ENCODE peak calls at places on chromosome 7, in eight cellular contexts. One of them, this sample, is unnamed.

GRCh38 chr7:130974794-130975193 is 240.8 kb upstream of the KLF14 start:
- DNase-seq in IMR-90: no peak
- DNase-seq in heart right ventricle: no peak
- DNase-seq in cardiac fibroblast: no peak
- DNase-seq in heart left ventricle: no peak
- DNase-seq in coronary artery: no peak
- DNase-seq in left ventricle myocardium inferior: no peak
- DNase-seq in fibroblast of villous mesenchyme: no peak
- DNase-seq in this sample: no peak

GRCh38 chr7:21568762-21569161 is 25.9 kb downstream of the DNAH11 start:
- DNase-seq in cardiac fibroblast: peak; percentile 15
- DNase-seq in IMR-90: no peak
- DNase-seq in fibroblast of villous mesenchyme: peak; percentile 5
- DNase-seq in left ventricle myocardium inferior: no peak
- DNase-seq in coronary artery: no peak
- DNase-seq in heart right ventricle: no peak
- DNase-seq in heart left ventricle: no peak
- DNase-seq in this sample: peak; percentile 36

GRCh38 chr7:105387621-105388372 is 924 bp downstream of the SRPK2 start:
- DNase-seq in fibroblast of villous mesenchyme: peak; percentile 61
- DNase-seq in left ventricle myocardium inferior: peak; percentile 67
- DNase-seq in cardiac fibroblast: peak; percentile 42
- DNase-seq in IMR-90: peak; percentile 28
- DNase-seq in coronary artery: peak; percentile 77
- DNase-seq in heart right ventricle: peak; percentile 53
- DNase-seq in heart left ventricle: peak; percentile 73
- DNase-seq in this sample: peak; percentile 55

GRCh38 chr7:95476904-95477594 is 8.7 kb upstream of the ASB4 start:
- DNase-seq in fibroblast of villous mesenchyme: peak; percentile 73
- DNase-seq in heart right ventricle: peak; percentile 45
- DNase-seq in IMR-90: peak; percentile 69
- DNase-seq in left ventricle myocardium inferior: peak; percentile 29
- DNase-seq in heart left ventricle: no peak
- DNase-seq in cardiac fibroblast: peak; percentile 87
- DNase-seq in coronary artery: no peak
- DNase-seq in this sample: peak; percentile 89

GRCh38 chr7:142438235-142438922 is 180.5 kb upstream of the PRSS58 start:
- DNase-seq in left ventricle myocardium inferior: no peak
- DNase-seq in coronary artery: no peak
- DNase-seq in cardiac fibroblast: peak; percentile 63
- DNase-seq in IMR-90: peak; percentile 64
- DNase-seq in heart right ventricle: no peak
- DNase-seq in heart left ventricle: peak; percentile 56
- DNase-seq in fibroblast of villous mesenchyme: peak; percentile 56
- DNase-seq in this sample: peak; percentile 79

GRCh38 chr7:21507627-21508343 is 35.1 kb upstream of the DNAH11 start:
- DNase-seq in IMR-90: peak; percentile 42
- DNase-seq in heart right ventricle: peak; percentile 16
- DNase-seq in heart left ventricle: no peak
- DNase-seq in coronary artery: no peak
- DNase-seq in left ventricle myocardium inferior: no peak
- DNase-seq in cardiac fibroblast: peak; percentile 67
- DNase-seq in fibroblast of villous mesenchyme: peak; percentile 55
- DNase-seq in this sample: peak; percentile 71

GRCh38 chr7:3520206-3520605 is 219.2 kb downstream of the SDK1 start:
- DNase-seq in left ventricle myocardium inferior: no peak
- DNase-seq in cardiac fibroblast: no peak
- DNase-seq in heart left ventricle: no peak
- DNase-seq in IMR-90: no peak
- DNase-seq in fibroblast of villous mesenchyme: no peak
- DNase-seq in coronary artery: no peak
- DNase-seq in heart right ventricle: no peak
- DNase-seq in this sample: peak; percentile 6

GRCh38 chr7:29236071-29236580 is 41.6 kb downstream of the CHN2 start:
- DNase-seq in fibroblast of villous mesenchyme: no peak
- DNase-seq in heart left ventricle: no peak
- DNase-seq in cardiac fibroblast: no peak
- DNase-seq in IMR-90: no peak
- DNase-seq in coronary artery: no peak
- DNase-seq in heart right ventricle: no peak
- DNase-seq in left ventricle myocardium inferior: no peak
- DNase-seq in this sample: no peak

GRCh38 chr7:81484266-81484665 is 285.6 kb downstream of the HGF start:
- DNase-seq in heart left ventricle: peak; percentile 68
- DNase-seq in coronary artery: no peak
- DNase-seq in IMR-90: peak; percentile 86
- DNase-seq in heart right ventricle: peak; percentile 61
- DNase-seq in fibroblast of villous mesenchyme: peak; percentile 73
- DNase-seq in left ventricle myocardium inferior: peak; percentile 37
- DNase-seq in cardiac fibroblast: peak; percentile 88
- DNase-seq in this sample: peak; percentile 91

GRCh38 chr7:5077740-5078139 is 32.1 kb downstream of the RBAK start:
- DNase-seq in heart right ventricle: no peak
- DNase-seq in left ventricle myocardium inferior: no peak
- DNase-seq in fibroblast of villous mesenchyme: no peak
- DNase-seq in heart left ventricle: no peak
- DNase-seq in cardiac fibroblast: no peak
- DNase-seq in coronary artery: no peak
- DNase-seq in IMR-90: peak; percentile 7
- DNase-seq in this sample: peak; percentile 46

GRCh38 chr7:19619122-19619521 is 89.7 kb downstream of the POLR1F start:
- DNase-seq in left ventricle myocardium inferior: no peak
- DNase-seq in IMR-90: no peak
- DNase-seq in coronary artery: no peak
- DNase-seq in heart right ventricle: no peak
- DNase-seq in heart left ventricle: no peak
- DNase-seq in fibroblast of villous mesenchyme: peak; percentile 24
- DNase-seq in cardiac fibroblast: peak; percentile 45
- DNase-seq in this sample: peak; percentile 65

GRCh38 chr7:19620470-19620869 is 88.4 kb downstream of the POLR1F start:
- DNase-seq in cardiac fibroblast: peak; percentile 62
- DNase-seq in IMR-90: no peak
- DNase-seq in left ventricle myocardium inferior: no peak
- DNase-seq in coronary artery: no peak
- DNase-seq in heart left ventricle: no peak
- DNase-seq in fibroblast of villous mesenchyme: peak; percentile 16
- DNase-seq in heart right ventricle: no peak
- DNase-seq in this sample: peak; percentile 68

GRCh38 chr7:19623676-19624075 is 85.2 kb downstream of the POLR1F start:
- DNase-seq in cardiac fibroblast: peak; percentile 33
- DNase-seq in IMR-90: no peak
- DNase-seq in left ventricle myocardium inferior: no peak
- DNase-seq in fibroblast of villous mesenchyme: no peak
- DNase-seq in heart right ventricle: no peak
- DNase-seq in coronary artery: no peak
- DNase-seq in heart left ventricle: no peak
- DNase-seq in this sample: peak; percentile 33

GRCh38 chr7:19617921-19618320 is 90.9 kb downstream of the POLR1F start:
- DNase-seq in fibroblast of villous mesenchyme: peak; percentile 64
- DNase-seq in coronary artery: no peak
- DNase-seq in heart left ventricle: no peak
- DNase-seq in heart right ventricle: no peak
- DNase-seq in IMR-90: no peak
- DNase-seq in cardiac fibroblast: peak; percentile 29
- DNase-seq in left ventricle myocardium inferior: no peak
- DNase-seq in this sample: peak; percentile 42

GRCh38 chr7:19621740-19622139 is 87.1 kb downstream of the POLR1F start:
- DNase-seq in left ventricle myocardium inferior: no peak
- DNase-seq in fibroblast of villous mesenchyme: peak; percentile 24
- DNase-seq in cardiac fibroblast: peak; percentile 61
- DNase-seq in IMR-90: peak; percentile 0
- DNase-seq in coronary artery: no peak
- DNase-seq in heart right ventricle: no peak
- DNase-seq in heart left ventricle: no peak
- DNase-seq in this sample: peak; percentile 76
- TF ChIP-seq CTCF in left ventricle myocardium inferior: no peak
- TF ChIP-seq CTCF in fibroblast of villous mesenchyme: no peak
- TF ChIP-seq CTCF in cardiac fibroblast: no peak
- TF ChIP-seq CTCF in IMR-90: no peak
- TF ChIP-seq CTCF in coronary artery: no peak
- TF ChIP-seq CTCF in heart right ventricle: no peak
- TF ChIP-seq CTCF in heart left ventricle: no peak
- TF ChIP-seq CTCF in this sample: peak; percentile 42

GRCh38 chr7:87154166-87154565 is 1.9 kb downstream of the DMTF1 start:
- DNase-seq in cardiac fibroblast: no peak
- DNase-seq in left ventricle myocardium inferior: no peak
- DNase-seq in fibroblast of villous mesenchyme: no peak
- DNase-seq in IMR-90: no peak
- DNase-seq in heart left ventricle: no peak
- DNase-seq in coronary artery: no peak
- DNase-seq in heart right ventricle: no peak
- DNase-seq in this sample: no peak

GRCh38 chr7:87154569-87154968 is 2.3 kb downstream of the DMTF1 start:
- DNase-seq in heart left ventricle: no peak
- DNase-seq in cardiac fibroblast: no peak
- DNase-seq in IMR-90: no peak
- DNase-seq in left ventricle myocardium inferior: no peak
- DNase-seq in fibroblast of villous mesenchyme: no peak
- DNase-seq in heart right ventricle: no peak
- DNase-seq in coronary artery: no peak
- DNase-seq in this sample: no peak

GRCh38 chr7:87155788-87156187 is 3.5 kb downstream of the DMTF1 start:
- DNase-seq in coronary artery: no peak
- DNase-seq in fibroblast of villous mesenchyme: no peak
- DNase-seq in heart left ventricle: no peak
- DNase-seq in heart right ventricle: no peak
- DNase-seq in IMR-90: peak; percentile 15
- DNase-seq in left ventricle myocardium inferior: no peak
- DNase-seq in cardiac fibroblast: peak; percentile 17
- DNase-seq in this sample: no peak

GRCh38 chr7:87159538-87159937 is 7.3 kb downstream of the DMTF1 start:
- DNase-seq in heart right ventricle: no peak
- DNase-seq in IMR-90: no peak
- DNase-seq in coronary artery: no peak
- DNase-seq in left ventricle myocardium inferior: no peak
- DNase-seq in heart left ventricle: no peak
- DNase-seq in cardiac fibroblast: peak; percentile 3
- DNase-seq in fibroblast of villous mesenchyme: no peak
- DNase-seq in this sample: no peak

GRCh38 chr7:87156709-87157108 is 4.5 kb downstream of the DMTF1 start:
- DNase-seq in fibroblast of villous mesenchyme: peak; percentile 30
- DNase-seq in left ventricle myocardium inferior: no peak
- DNase-seq in heart left ventricle: no peak
- DNase-seq in cardiac fibroblast: peak; percentile 32
- DNase-seq in heart right ventricle: no peak
- DNase-seq in IMR-90: peak; percentile 60
- DNase-seq in coronary artery: no peak
- DNase-seq in this sample: no peak
- H3K4me3 ChIP-seq in fibroblast of villous mesenchyme: no peak overlapping the region
- H3K4me3 ChIP-seq in left ventricle myocardium inferior: no peak overlapping the region
- H3K4me3 ChIP-seq in heart left ventricle: no peak overlapping the region
- H3K4me3 ChIP-seq in cardiac fibroblast: no peak overlapping the region
- H3K4me3 ChIP-seq in heart right ventricle: no peak overlapping the region
- H3K4me3 ChIP-seq in IMR-90: no peak overlapping the region
- H3K4me3 ChIP-seq in coronary artery: peak overlapping the region; percentile 76
- H3K4me3 ChIP-seq in this sample: no peak overlapping the region

DNA sequence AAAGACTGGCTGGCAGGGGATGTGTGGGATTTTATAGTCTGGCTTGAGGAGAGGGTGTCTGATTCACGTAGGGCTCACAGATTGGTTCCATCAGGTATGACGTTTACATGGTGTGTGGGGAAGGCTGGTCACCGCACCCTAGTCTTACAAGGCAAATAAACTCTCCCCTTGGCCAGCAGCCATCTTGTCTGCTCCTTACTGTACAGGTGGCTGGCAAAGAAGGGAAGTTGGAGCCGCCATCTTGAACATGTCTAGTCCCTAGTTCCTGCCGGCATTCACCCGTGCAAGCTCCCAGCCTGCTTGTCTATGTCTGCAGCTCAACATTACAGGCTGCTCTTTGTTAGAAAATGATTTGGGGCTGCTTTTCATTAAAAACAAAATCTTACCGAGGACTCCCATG is 97.6 kb downstream of the RAMP3 start:
- DNase-seq in heart left ventricle: no peak
- DNase-seq in fibroblast of villous mesenchyme: no peak
- DNase-seq in left ventricle myocardium inferior: no peak
- DNase-seq in IMR-90: no peak
- DNase-seq in coronary artery: no peak
- DNase-seq in heart right ventricle: no peak
- DNase-seq in cardiac fibroblast: no peak
- DNase-seq in this sample: no peak
- TF ChIP-seq CTCF in heart left ventricle: no peak
- TF ChIP-seq CTCF in fibroblast of villous mesenchyme: no peak
- TF ChIP-seq CTCF in left ventricle myocardium inferior: no peak
- TF ChIP-seq CTCF in IMR-90: no peak
- TF ChIP-seq CTCF in coronary artery: no peak
- TF ChIP-seq CTCF in heart right ventricle: no peak
- TF ChIP-seq CTCF in cardiac fibroblast: no peak
- TF ChIP-seq CTCF in this sample: no peak

GRCh38 chr7:36083626-36084380 is 69.3 kb upstream of the EEPD1 start:
- DNase-seq in cardiac fibroblast: no peak
- DNase-seq in heart left ventricle: no peak
- DNase-seq in coronary artery: peak; percentile 21
- DNase-seq in IMR-90: no peak
- DNase-seq in left ventricle myocardium inferior: no peak
- DNase-seq in fibroblast of villous mesenchyme: no peak
- DNase-seq in heart right ventricle: no peak
- DNase-seq in this sample: no peak

GRCh38 chr7:36086571-36086970 is 66.5 kb upstream of the EEPD1 start:
- DNase-seq in left ventricle myocardium inferior: no peak
- DNase-seq in heart right ventricle: no peak
- DNase-seq in heart left ventricle: no peak
- DNase-seq in IMR-90: no peak
- DNase-seq in coronary artery: no peak
- DNase-seq in fibroblast of villous mesenchyme: no peak
- DNase-seq in cardiac fibroblast: no peak
- DNase-seq in this sample: no peak

GRCh38 chr7:36085096-36085495 is 68.0 kb upstream of the EEPD1 start:
- DNase-seq in coronary artery: no peak
- DNase-seq in left ventricle myocardium inferior: no peak
- DNase-seq in heart left ventricle: no peak
- DNase-seq in cardiac fibroblast: no peak
- DNase-seq in heart right ventricle: no peak
- DNase-seq in fibroblast of villous mesenchyme: no peak
- DNase-seq in IMR-90: no peak
- DNase-seq in this sample: no peak

GRCh38 chr7:36082910-36083309 is 70.1 kb upstream of the EEPD1 start:
- DNase-seq in heart left ventricle: no peak
- DNase-seq in coronary artery: peak; percentile 62
- DNase-seq in IMR-90: no peak
- DNase-seq in heart right ventricle: no peak
- DNase-seq in left ventricle myocardium inferior: no peak
- DNase-seq in cardiac fibroblast: no peak
- DNase-seq in fibroblast of villous mesenchyme: no peak
- DNase-seq in this sample: peak; percentile 20

DNA sequence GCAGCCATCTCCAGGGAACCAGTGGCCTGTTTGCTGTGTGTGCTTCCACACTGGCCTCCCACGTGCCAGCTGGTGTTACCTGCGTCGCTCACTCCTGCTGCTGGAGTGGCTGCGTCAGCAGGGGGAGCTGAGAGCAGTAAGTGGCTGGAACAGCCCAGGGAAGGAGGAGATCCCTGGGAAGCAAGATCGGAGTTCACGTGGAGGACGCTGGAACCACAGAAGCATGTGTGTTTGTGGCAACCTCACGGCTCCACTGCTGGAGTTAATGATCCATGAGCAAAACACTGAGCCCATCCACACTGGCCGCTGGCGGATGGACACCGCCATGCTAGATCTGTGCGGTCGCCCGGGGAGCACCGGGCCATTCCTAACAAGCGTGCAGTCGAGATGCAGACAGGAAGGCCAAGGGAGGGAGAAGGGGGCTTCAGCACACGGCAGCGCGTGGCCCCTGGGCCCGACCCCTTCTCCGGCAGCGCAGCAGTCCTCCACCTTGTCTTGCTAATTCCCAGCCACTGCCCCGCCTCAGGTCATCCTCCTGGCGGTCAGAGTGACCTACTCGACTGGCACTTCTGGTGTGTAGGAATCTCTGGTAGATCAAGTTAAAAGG is 68.5 kb upstream of the EEPD1 start:
- DNase-seq in heart left ventricle: no peak
- DNase-seq in IMR-90: peak; percentile 41
- DNase-seq in coronary artery: peak; percentile 69
- DNase-seq in left ventricle myocardium inferior: no peak
- DNase-seq in heart right ventricle: peak; percentile 32
- DNase-seq in fibroblast of villous mesenchyme: peak; percentile 58
- DNase-seq in cardiac fibroblast: peak; percentile 22
- DNase-seq in this sample: peak; percentile 64
- H3K4me3 ChIP-seq in heart left ventricle: no peak overlapping the region
- H3K4me3 ChIP-seq in IMR-90: no peak overlapping the region
- H3K4me3 ChIP-seq in coronary artery: no peak overlapping the region
- H3K4me3 ChIP-seq in left ventricle myocardium inferior: no peak overlapping the region
- H3K4me3 ChIP-seq in heart right ventricle: no peak overlapping the region
- H3K4me3 ChIP-seq in fibroblast of villous mesenchyme: no peak overlapping the region
- H3K4me3 ChIP-seq in cardiac fibroblast: no peak overlapping the region
- H3K4me3 ChIP-seq in this sample: no peak overlapping the region

This sample was measured in choroid plexus epithelial cell.